ENCODE peak calls at places on chromosomes 4 and X, in five cellular contexts. E is body of pancreas, O is NB4, R is adrenal gland, Z is tibial nerve. D is an unnamed sample.
A peak's percentile ranks its signal among the peaks of the same experiment; 100 is the strongest.

GRCh38 chr4:13399257-13399656 is 84.9 kb downstream of the RAB28 start:
- DNase-seq in O (no peak), R (no peak), E (no peak), Z (no peak), D (peak; percentile 3)

GRCh38 chrX:37871626-37872302 is 24.4 kb upstream of the DYNLT3 start:
- DNase-seq in O (peak; percentile 64), R (peak; percentile 53), Z (no peak), E (no peak), D (peak; percentile 26)

GRCh38 chr4:73520821-73521220 is 39.3 kb downstream of the AFM start:
- DNase-seq in E (no peak), O (peak; percentile 79), Z (no peak), R (no peak), D (no peak)

GRCh38 chr4:182447938-182448280 is 204.7 kb downstream of the TENM3 start:
- DNase-seq in R (no peak), E (no peak), O (no peak), Z (no peak), D (no peak)

GRCh38 chr4:76197971-76198410 is 15.6 kb downstream of the SCARB2 start:
- DNase-seq in Z (no peak), E (peak; percentile 38), R (peak; percentile 46), O (peak; percentile 41), D (no peak)

GRCh38 chr4:6155996-6156395 is 44.4 kb downstream of the JAKMIP1 start:
- DNase-seq in O (no peak), R (no peak), E (no peak), Z (no peak), D (no peak)

GRCh38 chr4:6771229-6771671 is 11.3 kb upstream of the KIAA0232 start:
- DNase-seq in Z (no peak), O (no peak), R (no peak), E (no peak), D (peak; percentile 63)

GRCh38 chr4:99644453-99644852 is 13.2 kb downstream of the C4orf54 start:
- DNase-seq in O (no peak), R (no peak), E (no peak), Z (no peak), D (no peak)

GRCh38 chr4:25861422-25861926 is 1.3 kb downstream of the SEL1L3 start:
- DNase-seq in O (peak; percentile 58), E (no peak), Z (no peak), R (no peak), D (no peak)

GRCh38 chr4:159378056-159378616 is 275.3 kb downstream of the RAPGEF2 start:
- DNase-seq in E (no peak), R (no peak), Z (no peak), O (no peak), D (no peak)

GRCh38 chr4:78656968-78657445 is 105.4 kb downstream of the ANXA3 start:
- DNase-seq in E (no peak), O (peak; percentile 86), R (no peak), Z (no peak), D (no peak)

GRCh38 chr4:27360651-27361347 is 500.2 kb downstream of the STIM2 start:
- DNase-seq in E (no peak), R (no peak), O (no peak), Z (no peak), D (no peak)

DNA sequence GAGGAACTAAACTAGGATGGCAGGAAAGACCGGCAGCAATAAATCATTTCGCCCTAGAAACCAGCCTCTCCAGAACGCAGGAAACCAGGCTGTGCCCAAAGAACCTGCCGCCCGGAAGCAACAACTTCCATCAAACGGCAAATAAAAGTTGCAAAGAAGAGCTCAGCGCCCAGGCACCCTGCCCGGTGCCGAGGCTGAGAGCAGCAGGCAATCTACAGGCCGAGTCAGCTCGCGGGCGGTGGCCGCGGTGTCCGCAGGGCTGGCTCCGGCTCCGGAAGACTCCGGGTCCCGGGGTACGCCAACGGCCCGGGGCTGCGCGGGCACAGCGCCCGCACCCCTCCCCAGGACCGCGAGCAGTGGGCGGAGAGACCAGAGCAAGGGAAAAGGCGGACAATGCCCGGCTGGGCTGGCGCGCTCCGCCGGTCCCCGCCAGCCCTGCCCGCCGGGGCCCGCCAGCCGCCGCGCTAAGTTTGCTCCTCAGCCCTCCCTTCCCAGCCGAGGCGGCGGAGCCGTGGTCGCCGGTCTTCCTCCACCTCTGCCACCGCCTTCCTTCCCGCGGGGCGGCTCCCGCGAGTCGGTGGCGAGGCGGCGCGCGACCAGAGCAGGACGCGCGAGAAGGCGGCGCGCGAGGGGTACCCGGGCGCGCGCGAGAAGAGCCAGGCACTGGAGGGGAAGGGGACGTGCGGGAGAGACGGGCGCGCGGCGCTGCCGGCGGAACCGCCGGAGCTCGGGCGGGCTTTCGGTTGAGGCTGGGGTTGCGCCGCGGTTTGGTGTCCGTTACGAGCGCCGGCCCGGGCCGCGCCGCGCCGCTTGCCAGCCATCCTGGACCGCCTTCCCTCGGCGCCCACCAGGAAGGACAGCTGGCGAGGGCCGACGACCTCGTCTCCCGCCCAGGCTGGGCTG is 733 bp downstream of the FRYL start:
- DNase-seq in R (peak; percentile 62), Z (peak; percentile 23), E (peak; percentile 61), O (peak; percentile 78), D (peak; percentile 12)
- TF ChIP-seq POLR2A in R (no peak), Z (no peak), E (peak; percentile 26), O (no peak), D (peak; percentile 22)

GRCh38 chr4:105466580-105466979 is 7.3 kb downstream of the PPA2 start:
- DNase-seq in E (no peak), O (no peak), R (no peak), Z (no peak), D (no peak)
- TF ChIP-seq POLR2A in E (no peak), O (no peak), R (no peak), Z (no peak), D (no peak)

GRCh38 chrX:13008851-13009250 is 33.9 kb downstream of the TMSB4X start:
- DNase-seq in O (no peak), Z (no peak), E (no peak), R (no peak), D (no peak)

GRCh38 chrX:13007519-13008188 is 32.7 kb downstream of the TMSB4X start:
- DNase-seq in E (no peak), O (no peak), Z (no peak), R (no peak), D (no peak)

GRCh38 chrX:13009256-13009655 is 34.3 kb downstream of the TMSB4X start:
- DNase-seq in E (peak; percentile 49), O (no peak), Z (no peak), R (peak; percentile 53), D (no peak)

GRCh38 chrX:13009844-13010243 is 34.6 kb downstream of the FAM9C start:
- DNase-seq in R (no peak), E (no peak), Z (no peak), O (no peak), D (no peak)

GRCh38 chrX:13008189-13008533 is 33.3 kb downstream of the TMSB4X start:
- DNase-seq in O (peak; percentile 61), E (no peak), Z (no peak), R (no peak), D (no peak)
- TF ChIP-seq POLR2A in O (no peak), E (no peak), Z (no peak), R (no peak), D (no peak)

GRCh38 chr4:173509031-173510001 is 20.7 kb downstream of the HAND2 start:
- DNase-seq in R (no peak), O (no peak), Z (no peak), E (no peak), D (no peak)
- TF ChIP-seq POLR2A in R (no peak), O (no peak), Z (peak; percentile 43), E (peak; percentile 8), D (no peak)

GRCh38 chr4:110200673-110201072 is 2.3 kb upstream of the ELOVL6 start:
- DNase-seq in E (no peak), R (no peak), O (no peak), Z (no peak), D (no peak)

GRCh38 chr4:110197421-110198398 is 705 bp downstream of the ELOVL6 start:
- DNase-seq in E (peak; percentile 22), Z (no peak), O (peak; percentile 68), R (peak; percentile 41), D (peak; percentile 15)

GRCh38 chr4:110196206-110196870 is 2.1 kb downstream of the ELOVL6 start:
- DNase-seq in O (peak; percentile 83), R (peak; percentile 34), Z (no peak), E (peak; percentile 53), D (peak; percentile 13)

GRCh38 chr4:110196871-110197420 is 1.5 kb downstream of the ELOVL6 start:
- DNase-seq in R (peak; percentile 56), Z (peak; percentile 15), E (no peak), O (peak; percentile 75), D (peak; percentile 12)

DNA sequence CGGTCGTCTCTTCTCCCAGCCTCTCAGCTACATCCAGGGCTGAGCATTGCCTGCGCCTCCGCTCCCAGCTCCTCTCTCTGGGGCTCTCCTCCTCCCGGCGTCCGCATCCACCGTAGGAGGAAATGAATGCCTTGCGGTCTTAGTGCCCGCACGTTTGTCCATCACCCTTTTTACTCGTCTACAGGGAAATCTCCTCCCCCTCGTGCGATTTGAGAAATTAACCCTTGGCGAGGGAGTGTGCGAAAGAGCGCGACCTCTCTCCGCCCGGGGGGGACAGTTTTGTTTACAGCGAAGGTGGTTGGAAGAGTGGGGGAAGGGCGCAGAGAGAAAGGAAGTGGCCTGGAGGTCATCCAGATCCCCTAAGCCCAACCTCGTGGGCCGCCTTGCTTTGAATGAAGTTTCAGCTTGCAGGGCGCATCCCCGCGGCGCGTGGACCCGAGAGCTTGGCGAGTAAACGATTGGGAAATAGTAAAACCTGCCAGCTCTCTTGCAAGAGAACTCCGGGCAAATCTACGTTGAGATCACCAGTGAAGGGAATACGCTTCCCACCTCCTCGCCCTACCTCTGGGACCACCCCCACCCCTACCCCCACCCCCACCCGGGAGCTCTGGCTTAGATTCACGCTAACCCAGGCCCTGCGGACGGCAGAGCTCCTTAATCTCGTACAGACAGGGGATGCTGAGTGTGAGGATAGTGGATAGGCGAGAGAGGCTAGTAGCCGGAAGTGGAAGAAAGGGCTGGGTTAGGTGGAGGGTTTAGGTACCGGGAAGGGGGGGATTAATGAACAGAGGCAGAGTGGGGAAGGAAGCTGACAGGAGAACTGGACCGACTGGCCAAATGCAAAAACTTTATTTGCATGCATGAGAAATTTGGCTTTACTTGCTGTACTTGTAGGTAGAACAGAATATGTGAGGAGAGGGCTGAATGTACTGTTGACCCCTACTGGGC is at the start of gene ELOVL6:
- DNase-seq in E (peak; percentile 43), Z (peak; percentile 31), O (peak; percentile 76), R (peak; percentile 69), D (peak; percentile 47)
- TF ChIP-seq POLR2A in E (no peak), Z (no peak), O (peak; percentile 32), R (peak; percentile 40), D (peak; percentile 9)

GRCh38 chr4:165112258-165113156 is at the start of gene TMEM192:
- DNase-seq in Z (peak; percentile 88), E (peak; percentile 96), R (peak; percentile 96), O (peak; percentile 91), D (peak; percentile 73)
- TF ChIP-seq POLR2A in Z (peak; percentile 91), E (peak; percentile 88), R (peak; percentile 78), O (peak; percentile 69), D (peak; percentile 29)

GRCh38 chr4:37826282-37827029 is at the start of gene PGM2:
- DNase-seq in Z (peak; percentile 71), O (peak; percentile 98), E (peak; percentile 84), R (peak; percentile 88), D (peak; percentile 63)
- TF ChIP-seq POLR2A in Z (peak; percentile 84), O (peak; percentile 98), E (peak; percentile 86), R (peak; percentile 95), D (peak; percentile 96)

D was measured in H54.